ENCODE peak calls at places on chromosomes 3 and 15, in five cellular contexts. One of them, this sample, is unnamed.

GRCh38 chr3:150746791-150747590 is 16.0 kb downstream of the SIAH2 start:
- DNase-seq in CD8-positive, alpha-beta T cell: no peak
- DNase-seq in brain microvascular endothelial cell: no peak
- DNase-seq in fibroblast of lung: no peak
- DNase-seq in left ventricle myocardium inferior: no peak
- DNase-seq in this sample: no peak

GRCh38 chr15:77634266-77634962 is 1.7 kb upstream of the LINGO1 start:
- DNase-seq in CD8-positive, alpha-beta T cell: no peak
- DNase-seq in brain microvascular endothelial cell: peak
- DNase-seq in fibroblast of lung: peak
- DNase-seq in left ventricle myocardium inferior: peak
- DNase-seq in this sample: peak

GRCh38 chr15:63948971-63949370 is 97.3 kb downstream of the DAPK2 start:
- DNase-seq in CD8-positive, alpha-beta T cell: no peak
- DNase-seq in brain microvascular endothelial cell: no peak
- DNase-seq in fibroblast of lung: no peak
- DNase-seq in left ventricle myocardium inferior: no peak
- DNase-seq in this sample: no peak

GRCh38 chr3:136162322-136162721 is 33.8 kb downstream of the MSL2 start:
- DNase-seq in CD8-positive, alpha-beta T cell: no peak
- DNase-seq in brain microvascular endothelial cell: no peak
- DNase-seq in fibroblast of lung: no peak
- DNase-seq in left ventricle myocardium inferior: no peak
- DNase-seq in this sample: no peak

GRCh38 chr3:72413228-72413627 is 435.0 kb downstream of the SHQ1 start:
- DNase-seq in CD8-positive, alpha-beta T cell: no peak
- DNase-seq in brain microvascular endothelial cell: peak
- DNase-seq in fibroblast of lung: peak
- DNase-seq in left ventricle myocardium inferior: no peak
- DNase-seq in this sample: no peak

GRCh38 chr3:13309004-13309403 is 111.1 kb downstream of the NUP210 start:
- DNase-seq in CD8-positive, alpha-beta T cell: no peak
- DNase-seq in brain microvascular endothelial cell: no peak
- DNase-seq in fibroblast of lung: no peak
- DNase-seq in left ventricle myocardium inferior: no peak
- DNase-seq in this sample: no peak

GRCh38 chr3:23576379-23576959 is 229.3 kb upstream of the UBE2E1 start:
- DNase-seq in CD8-positive, alpha-beta T cell: no peak
- DNase-seq in brain microvascular endothelial cell: no peak
- DNase-seq in fibroblast of lung: no peak
- DNase-seq in left ventricle myocardium inferior: no peak
- DNase-seq in this sample: no peak

GRCh38 chr15:85318048-85318731 is 62.2 kb upstream of the AKAP13 start:
- DNase-seq in CD8-positive, alpha-beta T cell: no peak
- DNase-seq in brain microvascular endothelial cell: peak
- DNase-seq in fibroblast of lung: peak
- DNase-seq in left ventricle myocardium inferior: no peak
- DNase-seq in this sample: no peak

GRCh38 chr15:42491540-42492225 is 742 bp upstream of the ZNF106 start:
- DNase-seq in CD8-positive, alpha-beta T cell: no peak
- DNase-seq in brain microvascular endothelial cell: peak
- DNase-seq in fibroblast of lung: peak
- DNase-seq in left ventricle myocardium inferior: no peak
- DNase-seq in this sample: no peak

GRCh38 chr3:152458023-152458724 is 189.4 kb downstream of the MBNL1 start:
- DNase-seq in CD8-positive, alpha-beta T cell: no peak
- DNase-seq in brain microvascular endothelial cell: no peak
- DNase-seq in fibroblast of lung: no peak
- DNase-seq in left ventricle myocardium inferior: no peak
- DNase-seq in this sample: no peak

GRCh38 chr15:23384371-23384770 is 29.8 kb downstream of the GOLGA8S start:
- DNase-seq in CD8-positive, alpha-beta T cell: no peak
- DNase-seq in brain microvascular endothelial cell: no peak
- DNase-seq in fibroblast of lung: no peak
- DNase-seq in left ventricle myocardium inferior: no peak
- DNase-seq in this sample: no peak

GRCh38 chr15:85564686-85565085 is 184.3 kb downstream of the AKAP13 start:
- DNase-seq in CD8-positive, alpha-beta T cell: no peak
- DNase-seq in brain microvascular endothelial cell: no peak
- DNase-seq in fibroblast of lung: no peak
- DNase-seq in left ventricle myocardium inferior: no peak
- DNase-seq in this sample: no peak

GRCh38 chr3:169264711-169265110 is 398.8 kb downstream of the MECOM start:
- DNase-seq in CD8-positive, alpha-beta T cell: no peak
- DNase-seq in brain microvascular endothelial cell: peak
- DNase-seq in fibroblast of lung: peak
- DNase-seq in left ventricle myocardium inferior: peak
- DNase-seq in this sample: peak

GRCh38 chr3:29697989-29698388 is 417.1 kb downstream of the RBMS3 start:
- DNase-seq in CD8-positive, alpha-beta T cell: no peak
- DNase-seq in brain microvascular endothelial cell: peak
- DNase-seq in fibroblast of lung: peak
- DNase-seq in left ventricle myocardium inferior: no peak
- DNase-seq in this sample: no peak

GRCh38 chr3:66486646-66487045 is 14.2 kb downstream of the LRIG1 start:
- DNase-seq in CD8-positive, alpha-beta T cell: no peak
- DNase-seq in brain microvascular endothelial cell: no peak
- DNase-seq in fibroblast of lung: peak
- DNase-seq in left ventricle myocardium inferior: no peak
- DNase-seq in this sample: no peak

GRCh38 chr15:91151781-91152563 is 51.9 kb downstream of the SV2B start:
- DNase-seq in CD8-positive, alpha-beta T cell: no peak
- DNase-seq in brain microvascular endothelial cell: no peak
- DNase-seq in fibroblast of lung: no peak
- DNase-seq in left ventricle myocardium inferior: no peak
- DNase-seq in this sample: no peak

GRCh38 chr3:54514416-54514815 is 392.1 kb downstream of the CACNA2D3 start:
- DNase-seq in CD8-positive, alpha-beta T cell: no peak
- DNase-seq in brain microvascular endothelial cell: no peak
- DNase-seq in fibroblast of lung: no peak
- DNase-seq in left ventricle myocardium inferior: no peak
- DNase-seq in this sample: no peak

GRCh38 chr3:102136183-102136582 is 286.9 kb downstream of the NFKBIZ start:
- DNase-seq in CD8-positive, alpha-beta T cell: no peak
- DNase-seq in brain microvascular endothelial cell: no peak
- DNase-seq in fibroblast of lung: no peak
- DNase-seq in left ventricle myocardium inferior: no peak
- DNase-seq in this sample: no peak

GRCh38 chr3:45088959-45089358 is 57.2 kb downstream of the CDCP1 start:
- DNase-seq in CD8-positive, alpha-beta T cell: no peak
- DNase-seq in brain microvascular endothelial cell: no peak
- DNase-seq in fibroblast of lung: no peak
- DNase-seq in left ventricle myocardium inferior: no peak
- DNase-seq in this sample: no peak

GRCh38 chr3:65902304-65902793 is 136.4 kb downstream of the MAGI1 start:
- DNase-seq in CD8-positive, alpha-beta T cell: no peak
- DNase-seq in brain microvascular endothelial cell: no peak
- DNase-seq in fibroblast of lung: no peak
- DNase-seq in left ventricle myocardium inferior: no peak
- DNase-seq in this sample: peak

GRCh38 chr15:67641453-67641852 is 99.0 kb downstream of the MAP2K5 start:
- DNase-seq in CD8-positive, alpha-beta T cell: no peak
- DNase-seq in brain microvascular endothelial cell: no peak
- DNase-seq in fibroblast of lung: no peak
- DNase-seq in left ventricle myocardium inferior: no peak
- DNase-seq in this sample: no peak

GRCh38 chr3:184133840-184134745 is 1.1 kb upstream of the EIF2B5 start:
- DNase-seq in CD8-positive, alpha-beta T cell: no peak
- DNase-seq in brain microvascular endothelial cell: peak
- DNase-seq in fibroblast of lung: peak
- DNase-seq in left ventricle myocardium inferior: peak
- DNase-seq in this sample: peak

GRCh38 chr3:14133188-14133800 is 8.4 kb downstream of the TMEM43 start:
- DNase-seq in CD8-positive, alpha-beta T cell: no peak
- DNase-seq in brain microvascular endothelial cell: no peak
- DNase-seq in fibroblast of lung: no peak
- DNase-seq in left ventricle myocardium inferior: no peak
- DNase-seq in this sample: no peak

GRCh38 chr15:90165659-90166489 is 35.3 kb upstream of the SEMA4B start:
- DNase-seq in CD8-positive, alpha-beta T cell: no peak
- DNase-seq in brain microvascular endothelial cell: peak
- DNase-seq in fibroblast of lung: peak
- DNase-seq in left ventricle myocardium inferior: no peak
- DNase-seq in this sample: no peak

GRCh38 chr3:18225709-18226108 is 199.4 kb downstream of the SATB1 start:
- DNase-seq in CD8-positive, alpha-beta T cell: no peak
- DNase-seq in brain microvascular endothelial cell: no peak
- DNase-seq in fibroblast of lung: no peak
- DNase-seq in left ventricle myocardium inferior: no peak
- DNase-seq in this sample: no peak

GRCh38 chr3:125037498-125038150 is 18.2 kb downstream of the HEG1 start:
- DNase-seq in CD8-positive, alpha-beta T cell: no peak
- DNase-seq in brain microvascular endothelial cell: no peak
- DNase-seq in fibroblast of lung: no peak
- DNase-seq in left ventricle myocardium inferior: no peak
- DNase-seq in this sample: no peak

GRCh38 chr15:71104636-71105035 is 10.6 kb upstream of the THSD4 start:
- DNase-seq in CD8-positive, alpha-beta T cell: no peak
- DNase-seq in brain microvascular endothelial cell: no peak
- DNase-seq in fibroblast of lung: no peak
- DNase-seq in left ventricle myocardium inferior: no peak
- DNase-seq in this sample: no peak

GRCh38 chr15:92808611-92809063 is 91.5 kb upstream of the CHD2 start:
- DNase-seq in CD8-positive, alpha-beta T cell: no peak
- DNase-seq in brain microvascular endothelial cell: peak
- DNase-seq in fibroblast of lung: peak
- DNase-seq in left ventricle myocardium inferior: peak
- DNase-seq in this sample: no peak

GRCh38 chr15:69391046-69391757 is 22.9 kb upstream of the KIF23 start:
- DNase-seq in CD8-positive, alpha-beta T cell: no peak
- DNase-seq in brain microvascular endothelial cell: no peak
- DNase-seq in fibroblast of lung: no peak
- DNase-seq in left ventricle myocardium inferior: no peak
- DNase-seq in this sample: no peak

GRCh38 chr3:133863865-133864264 is 31.8 kb downstream of the RAB6B start:
- DNase-seq in CD8-positive, alpha-beta T cell: no peak
- DNase-seq in brain microvascular endothelial cell: no peak
- DNase-seq in fibroblast of lung: no peak
- DNase-seq in left ventricle myocardium inferior: no peak
- DNase-seq in this sample: no peak
- TF ChIP-seq CTCF in CD8-positive, alpha-beta T cell: no peak
- TF ChIP-seq CTCF in brain microvascular endothelial cell: no peak
- TF ChIP-seq CTCF in fibroblast of lung: no peak
- TF ChIP-seq CTCF in left ventricle myocardium inferior: no peak
- TF ChIP-seq CTCF in this sample: no peak

DNA sequence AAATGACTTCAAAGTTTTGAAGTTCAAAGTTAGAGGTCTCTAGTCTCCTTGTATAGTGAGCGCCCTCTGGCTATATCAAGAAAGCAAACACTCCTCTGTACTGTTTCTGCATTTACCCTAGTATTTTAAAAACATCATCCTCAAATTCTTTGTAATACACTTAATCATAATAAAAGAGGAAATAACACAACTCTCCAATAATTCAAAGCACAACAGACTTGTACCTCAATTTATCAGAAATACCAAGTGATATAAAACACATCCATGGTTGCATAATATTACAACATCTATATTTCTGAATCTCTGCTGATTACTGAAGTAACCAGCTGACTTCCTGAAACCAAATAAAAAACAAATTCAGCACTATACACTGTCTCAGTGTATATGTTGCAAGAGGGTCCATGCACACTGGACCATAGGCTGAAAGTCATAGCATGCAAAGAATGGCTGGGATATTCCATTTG is 12.5 kb downstream of the PLOD2 start:
- DNase-seq in CD8-positive, alpha-beta T cell: no peak
- DNase-seq in brain microvascular endothelial cell: no peak
- DNase-seq in fibroblast of lung: peak
- DNase-seq in left ventricle myocardium inferior: no peak
- DNase-seq in this sample: no peak
- TF ChIP-seq CTCF in CD8-positive, alpha-beta T cell: no peak
- TF ChIP-seq CTCF in brain microvascular endothelial cell: peak
- TF ChIP-seq CTCF in fibroblast of lung: peak
- TF ChIP-seq CTCF in left ventricle myocardium inferior: peak
- TF ChIP-seq CTCF in this sample: no peak

GRCh38 chr15:40952301-40952900 is 870 bp upstream of the CHAC1 start:
- DNase-seq in CD8-positive, alpha-beta T cell: no peak
- DNase-seq in brain microvascular endothelial cell: no peak
- DNase-seq in fibroblast of lung: no peak
- DNase-seq in left ventricle myocardium inferior: no peak
- DNase-seq in this sample: no peak
- TF ChIP-seq CTCF in CD8-positive, alpha-beta T cell: no peak
- TF ChIP-seq CTCF in brain microvascular endothelial cell: no peak
- TF ChIP-seq CTCF in fibroblast of lung: no peak
- TF ChIP-seq CTCF in left ventricle myocardium inferior: no peak
- TF ChIP-seq CTCF in this sample: no peak

GRCh38 chr15:29656636-29657475 is 165.4 kb downstream of the TJP1 start:
- DNase-seq in CD8-positive, alpha-beta T cell: no peak
- DNase-seq in brain microvascular endothelial cell: no peak
- DNase-seq in fibroblast of lung: no peak
- DNase-seq in left ventricle myocardium inferior: no peak
- DNase-seq in this sample: peak
- TF ChIP-seq CTCF in CD8-positive, alpha-beta T cell: no peak
- TF ChIP-seq CTCF in brain microvascular endothelial cell: no peak
- TF ChIP-seq CTCF in fibroblast of lung: no peak
- TF ChIP-seq CTCF in left ventricle myocardium inferior: no peak
- TF ChIP-seq CTCF in this sample: no peak

GRCh38 chr15:28037969-28038640 is 61.0 kb downstream of the OCA2 start:
- DNase-seq in CD8-positive, alpha-beta T cell: no peak
- DNase-seq in brain microvascular endothelial cell: no peak
- DNase-seq in fibroblast of lung: peak
- DNase-seq in left ventricle myocardium inferior: no peak
- DNase-seq in this sample: no peak

GRCh38 chr15:28027714-28028076 is 71.4 kb downstream of the OCA2 start:
- DNase-seq in CD8-positive, alpha-beta T cell: no peak
- DNase-seq in brain microvascular endothelial cell: no peak
- DNase-seq in fibroblast of lung: no peak
- DNase-seq in left ventricle myocardium inferior: no peak
- DNase-seq in this sample: no peak

GRCh38 chr15:28033443-28033842 is 65.7 kb downstream of the OCA2 start:
- DNase-seq in CD8-positive, alpha-beta T cell: no peak
- DNase-seq in brain microvascular endothelial cell: no peak
- DNase-seq in fibroblast of lung: no peak
- DNase-seq in left ventricle myocardium inferior: no peak
- DNase-seq in this sample: no peak
- TF ChIP-seq CTCF in CD8-positive, alpha-beta T cell: no peak
- TF ChIP-seq CTCF in brain microvascular endothelial cell: no peak
- TF ChIP-seq CTCF in fibroblast of lung: no peak
- TF ChIP-seq CTCF in left ventricle myocardium inferior: no peak
- TF ChIP-seq CTCF in this sample: no peak

This sample was measured in mesothelial cell of epicardium.